ENCODE peak calls at places on chromosomes 2 and 18, in four cellular contexts. One of them, this sample, is unnamed.

GRCh38 chr2:218886461-218886947 is 5.9 kb downstream of the WNT10A start:
- DNase-seq in HepG2: no peak
- DNase-seq in suprapubic skin: no peak
- DNase-seq in transverse colon: peak; percentile 74
- DNase-seq in this sample: no peak

GRCh38 chr2:229980440-229981184 is 58.3 kb downstream of the FBXO36 start:
- DNase-seq in HepG2: no peak
- DNase-seq in suprapubic skin: no peak
- DNase-seq in transverse colon: peak; percentile 25
- DNase-seq in this sample: no peak

GRCh38 chr2:151282401-151282800 is 7.1 kb downstream of the NMI start:
- DNase-seq in HepG2: no peak
- DNase-seq in suprapubic skin: no peak
- DNase-seq in transverse colon: no peak
- DNase-seq in this sample: no peak

GRCh38 chr2:43051316-43051715 is 175.1 kb downstream of the ZFP36L2 start:
- DNase-seq in HepG2: no peak
- DNase-seq in suprapubic skin: no peak
- DNase-seq in transverse colon: peak; percentile 48
- DNase-seq in this sample: no peak

GRCh38 chr18:36993068-36993467 is 164.1 kb downstream of the KIAA1328 start:
- DNase-seq in HepG2: no peak
- DNase-seq in suprapubic skin: no peak
- DNase-seq in transverse colon: no peak
- DNase-seq in this sample: no peak

GRCh38 chr18:77063256-77063655 is 69.3 kb downstream of the MBP start:
- DNase-seq in HepG2: no peak
- DNase-seq in suprapubic skin: no peak
- DNase-seq in transverse colon: peak; percentile 69
- DNase-seq in this sample: no peak

GRCh38 chr18:32422978-32423740 is 47.5 kb downstream of the GAREM1 start:
- DNase-seq in HepG2: no peak
- DNase-seq in suprapubic skin: no peak
- DNase-seq in transverse colon: no peak
- DNase-seq in this sample: no peak

GRCh38 chr18:78639597-78639950 is 340.0 kb upstream of the SALL3 start:
- DNase-seq in HepG2: no peak
- DNase-seq in suprapubic skin: no peak
- DNase-seq in transverse colon: no peak
- DNase-seq in this sample: no peak

GRCh38 chr18:37608876-37609275 is 43.3 kb upstream of the CELF4 start:
- DNase-seq in HepG2: no peak
- DNase-seq in suprapubic skin: no peak
- DNase-seq in transverse colon: no peak
- DNase-seq in this sample: no peak

GRCh38 chr2:186486651-186487647 is 889 bp downstream of the ZC3H15 start:
- DNase-seq in HepG2: peak; percentile 27
- DNase-seq in suprapubic skin: no peak
- DNase-seq in transverse colon: no peak
- DNase-seq in this sample: no peak

GRCh38 chr2:55985406-55985805 is 61.8 kb upstream of the EFEMP1 start:
- DNase-seq in HepG2: no peak
- DNase-seq in suprapubic skin: no peak
- DNase-seq in transverse colon: no peak
- DNase-seq in this sample: no peak

GRCh38 chr2:241112592-241112991 is 10.5 kb upstream of the MTERF4 start:
- DNase-seq in HepG2: no peak
- DNase-seq in suprapubic skin: peak; percentile 38
- DNase-seq in transverse colon: no peak
- DNase-seq in this sample: no peak

GRCh38 chr18:69935319-69936190 is 12.1 kb downstream of the CD226 start:
- DNase-seq in HepG2: peak; percentile 89
- DNase-seq in suprapubic skin: no peak
- DNase-seq in transverse colon: peak; percentile 51
- DNase-seq in this sample: no peak

GRCh38 chr18:33906046-33906445 is 318.7 kb downstream of the NOL4 start:
- DNase-seq in HepG2: no peak
- DNase-seq in suprapubic skin: no peak
- DNase-seq in transverse colon: no peak
- DNase-seq in this sample: no peak

GRCh38 chr18:24933345-24933744 is 418.6 kb downstream of the ZNF521 start:
- DNase-seq in HepG2: no peak
- DNase-seq in suprapubic skin: no peak
- DNase-seq in transverse colon: no peak
- DNase-seq in this sample: no peak

GRCh38 chr2:204453730-204454167 is 91.5 kb upstream of the PARD3B start:
- DNase-seq in HepG2: no peak
- DNase-seq in suprapubic skin: no peak
- DNase-seq in transverse colon: peak; percentile 47
- DNase-seq in this sample: no peak
- H3K27ac ChIP-seq in HepG2: no peak overlapping the region
- H3K27ac ChIP-seq in suprapubic skin: peak overlapping the region; percentile 29
- H3K27ac ChIP-seq in transverse colon: peak overlapping the region; percentile 72
- H3K27ac ChIP-seq in this sample: peak overlapping the region; percentile 44

DNA sequence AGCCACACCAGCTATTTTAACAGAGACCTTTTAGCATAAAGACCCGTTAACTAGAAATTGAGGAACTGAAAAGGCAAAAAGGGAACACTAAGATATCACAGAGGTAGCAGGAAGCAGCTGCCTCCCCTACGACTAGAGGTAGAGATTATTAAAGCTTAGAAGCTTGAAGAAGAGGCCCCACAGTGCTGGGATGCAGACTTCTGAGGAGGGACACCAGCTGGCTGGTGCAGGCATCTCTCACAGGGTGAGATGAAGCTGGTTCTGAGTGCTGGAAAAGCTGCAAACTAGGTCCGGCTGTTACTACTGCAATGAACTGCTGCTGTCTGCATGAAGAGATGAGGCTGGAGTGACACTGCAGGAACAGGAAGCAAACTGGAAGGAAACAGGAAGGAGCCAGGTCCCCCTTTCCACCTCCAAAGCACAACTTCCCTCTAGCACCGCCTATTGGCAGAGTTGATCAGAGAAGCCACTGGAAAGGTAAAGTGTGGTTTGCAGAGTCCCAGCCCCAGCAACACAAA is 61.2 kb upstream of the MRPS9 start:
- DNase-seq in HepG2: peak; percentile 33
- DNase-seq in suprapubic skin: no peak
- DNase-seq in transverse colon: peak; percentile 14
- DNase-seq in this sample: no peak
- TF ChIP-seq POLR2AphosphoS5 in HepG2: no peak
- TF ChIP-seq POLR2AphosphoS5 in suprapubic skin: no peak
- TF ChIP-seq POLR2AphosphoS5 in transverse colon: no peak
- TF ChIP-seq POLR2AphosphoS5 in this sample: no peak

GRCh38 chr2:111120253-111121027 is at the start of gene BCL2L11:
- DNase-seq in HepG2: peak; percentile 89
- DNase-seq in suprapubic skin: peak; percentile 94
- DNase-seq in transverse colon: peak; percentile 96
- DNase-seq in this sample: peak; percentile 93
- H3K27ac ChIP-seq in HepG2: peak within 1 kb of the TSS; percentile 82
- H3K27ac ChIP-seq in suprapubic skin: peak within 1 kb of the TSS; percentile 89
- H3K27ac ChIP-seq in transverse colon: peak within 1 kb of the TSS; percentile 90
- H3K27ac ChIP-seq in this sample: peak within 1 kb of the TSS; percentile 79

GRCh38 chr18:61833387-61833786 is 59.4 kb downstream of the RNF152 start:
- DNase-seq in HepG2: no peak
- DNase-seq in suprapubic skin: no peak
- DNase-seq in transverse colon: no peak
- DNase-seq in this sample: no peak
- TF ChIP-seq POLR2AphosphoS5 in HepG2: no peak
- TF ChIP-seq POLR2AphosphoS5 in suprapubic skin: no peak
- TF ChIP-seq POLR2AphosphoS5 in transverse colon: no peak
- TF ChIP-seq POLR2AphosphoS5 in this sample: no peak

DNA sequence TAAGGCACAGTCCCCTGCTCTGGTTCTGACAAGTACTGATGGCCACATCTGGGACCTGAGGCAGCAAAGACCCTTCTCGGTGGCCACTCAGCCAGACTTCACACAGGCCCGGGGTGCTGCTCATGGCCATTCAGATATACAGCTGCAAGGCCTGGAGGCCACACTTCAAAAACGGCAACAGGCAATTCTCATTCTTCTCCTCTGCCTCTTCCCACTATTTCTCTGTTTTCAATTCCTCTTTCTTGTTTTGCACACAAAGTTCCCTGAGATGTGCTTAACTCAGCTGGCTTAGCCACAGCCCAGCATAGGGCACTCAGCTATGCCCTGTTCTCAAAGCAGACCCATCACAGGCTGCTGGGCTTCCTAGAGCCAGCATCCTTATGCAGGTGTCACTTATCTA is 29.9 kb downstream of the PTPN18 start:
- DNase-seq in HepG2: no peak
- DNase-seq in suprapubic skin: no peak
- DNase-seq in transverse colon: no peak
- DNase-seq in this sample: no peak
- H3K27ac ChIP-seq in HepG2: no peak overlapping the region
- H3K27ac ChIP-seq in suprapubic skin: peak overlapping the region; percentile 15
- H3K27ac ChIP-seq in transverse colon: peak overlapping the region; percentile 21
- H3K27ac ChIP-seq in this sample: no peak overlapping the region

DNA sequence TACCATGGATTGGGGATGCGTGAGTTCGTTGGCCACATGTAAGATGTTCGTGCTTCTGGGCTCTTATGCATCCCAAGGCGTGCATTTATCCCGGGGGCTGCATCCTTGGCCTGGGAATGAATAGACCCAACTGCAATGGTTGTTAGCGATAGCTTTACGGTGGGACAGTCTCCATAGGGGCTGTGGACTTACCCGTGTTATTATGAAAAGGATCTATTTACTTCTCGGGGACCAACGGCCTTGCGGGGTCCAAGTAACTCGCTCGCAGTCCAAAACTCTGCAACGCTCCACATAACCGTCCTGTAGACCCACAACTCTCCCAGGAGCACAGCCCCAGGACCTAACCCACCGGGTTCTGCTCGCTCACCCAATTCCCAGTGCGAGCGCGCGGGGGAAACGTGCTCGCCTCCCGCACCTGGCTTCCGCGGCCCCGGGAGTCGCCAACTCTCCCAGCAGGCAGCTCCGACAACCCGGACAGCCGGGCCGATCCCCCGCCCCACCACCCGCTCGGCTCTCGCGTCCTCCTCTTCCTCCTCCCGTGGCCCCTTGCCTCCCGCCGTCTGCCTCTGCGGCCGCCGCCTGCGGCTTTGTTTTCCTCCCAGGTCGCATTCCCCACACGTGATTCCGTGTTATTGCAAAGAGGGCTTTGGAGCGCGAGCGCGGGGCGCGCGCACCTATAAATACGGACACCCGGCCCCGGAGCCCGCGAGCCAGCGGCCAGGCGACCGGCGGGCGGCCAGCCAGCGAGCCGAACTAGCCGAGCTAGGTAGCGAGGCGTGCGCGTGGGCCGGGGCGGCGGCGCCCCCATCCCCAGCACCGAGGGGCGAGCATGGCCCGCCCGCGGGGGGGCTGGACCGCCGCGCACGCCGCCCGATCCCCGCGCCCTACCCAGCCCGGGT is at the start of gene CABLES1:
- DNase-seq in HepG2: peak; percentile 74
- DNase-seq in suprapubic skin: peak; percentile 84
- DNase-seq in transverse colon: peak; percentile 56
- DNase-seq in this sample: no peak
- TF ChIP-seq POLR2AphosphoS5 in HepG2: peak; percentile 37
- TF ChIP-seq POLR2AphosphoS5 in suprapubic skin: no peak
- TF ChIP-seq POLR2AphosphoS5 in transverse colon: peak; percentile 40
- TF ChIP-seq POLR2AphosphoS5 in this sample: peak; percentile 76

DNA sequence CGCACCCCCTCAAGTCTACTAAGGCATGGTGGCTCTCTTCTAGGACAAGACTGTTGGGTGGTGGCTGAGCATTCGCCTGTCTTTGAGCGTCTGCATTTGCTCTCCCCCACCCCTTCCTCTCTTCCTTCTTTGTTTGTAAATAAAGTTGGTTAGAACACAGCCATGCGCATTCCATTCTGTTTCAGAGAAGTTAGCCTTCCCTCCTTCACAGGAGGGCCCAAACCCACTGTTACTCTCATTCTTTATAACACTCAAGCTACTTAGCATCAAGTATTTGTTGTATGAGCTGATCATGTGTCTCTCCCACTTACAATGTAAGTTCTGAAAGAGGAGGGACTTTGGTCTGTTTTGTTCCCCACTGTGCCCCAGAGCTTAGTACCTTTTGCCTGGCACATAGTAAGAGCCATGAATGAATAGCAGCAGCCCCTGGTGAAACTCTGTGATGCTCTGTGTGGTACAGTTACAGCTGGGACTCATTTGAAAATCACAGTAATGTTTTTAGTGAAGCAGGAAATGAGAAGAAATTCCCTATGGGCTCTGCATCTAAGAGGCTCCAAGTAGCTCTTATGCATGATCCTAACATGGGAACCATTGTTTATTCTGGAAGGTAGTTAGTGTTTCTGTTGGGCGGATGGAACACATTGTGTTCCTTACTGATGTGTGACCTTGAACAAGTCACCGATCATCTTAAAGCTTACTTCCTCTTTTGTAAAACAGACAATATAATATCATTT is 7.7 kb downstream of the MGAT5 start:
- DNase-seq in HepG2: no peak
- DNase-seq in suprapubic skin: no peak
- DNase-seq in transverse colon: no peak
- DNase-seq in this sample: no peak
- H3K27ac ChIP-seq in HepG2: no peak overlapping the region
- H3K27ac ChIP-seq in suprapubic skin: no peak overlapping the region
- H3K27ac ChIP-seq in transverse colon: peak overlapping the region; percentile 21
- H3K27ac ChIP-seq in this sample: no peak overlapping the region

DNA sequence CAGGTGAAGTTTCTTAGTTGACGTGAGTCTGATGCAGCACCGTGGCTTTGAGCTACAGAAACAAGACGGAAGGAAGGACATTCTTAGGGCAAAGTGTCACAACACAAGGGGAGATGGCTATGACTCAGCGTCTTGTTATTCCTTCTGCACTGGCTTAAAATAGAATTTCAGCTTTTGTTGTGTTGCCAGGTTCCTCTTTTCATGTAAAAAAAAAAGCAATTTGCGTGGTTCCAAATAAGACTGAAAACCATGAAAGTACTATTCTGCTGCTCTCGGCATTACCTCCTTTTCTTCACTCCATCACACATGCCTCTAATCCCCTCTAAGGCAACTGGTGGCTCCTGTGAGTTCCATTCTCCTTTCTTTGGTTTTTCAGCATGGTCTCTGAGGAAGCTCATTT is 150.1 kb downstream of the ANTXR1 start:
- DNase-seq in HepG2: no peak
- DNase-seq in suprapubic skin: no peak
- DNase-seq in transverse colon: no peak
- DNase-seq in this sample: no peak
- TF ChIP-seq POLR2AphosphoS5 in HepG2: no peak
- TF ChIP-seq POLR2AphosphoS5 in suprapubic skin: no peak
- TF ChIP-seq POLR2AphosphoS5 in transverse colon: peak; percentile 42
- TF ChIP-seq POLR2AphosphoS5 in this sample: peak; percentile 78

GRCh38 chr2:173354073-173354600 is 535 bp upstream of the CDCA7 start:
- DNase-seq in HepG2: peak; percentile 27
- DNase-seq in suprapubic skin: no peak
- DNase-seq in transverse colon: no peak
- DNase-seq in this sample: no peak

GRCh38 chr2:173355132-173355865 is 627 bp downstream of the CDCA7 start:
- DNase-seq in HepG2: peak; percentile 18
- DNase-seq in suprapubic skin: no peak
- DNase-seq in transverse colon: peak; percentile 47
- DNase-seq in this sample: no peak

GRCh38 chr2:173354601-173355131 is at the start of gene CDCA7:
- DNase-seq in HepG2: peak; percentile 64
- DNase-seq in suprapubic skin: peak; percentile 81
- DNase-seq in transverse colon: peak; percentile 76
- DNase-seq in this sample: no peak

GRCh38 chr2:173355866-173356508 is 1.3 kb downstream of the CDCA7 start:
- DNase-seq in HepG2: peak; percentile 73
- DNase-seq in suprapubic skin: no peak
- DNase-seq in transverse colon: peak; percentile 19
- DNase-seq in this sample: no peak

GRCh38 chr2:173353556-173353955 is 1.1 kb upstream of the CDCA7 start:
- DNase-seq in HepG2: no peak
- DNase-seq in suprapubic skin: no peak
- DNase-seq in transverse colon: no peak
- DNase-seq in this sample: no peak
- H3K27ac ChIP-seq in HepG2: no peak overlapping the region
- H3K27ac ChIP-seq in suprapubic skin: no peak overlapping the region
- H3K27ac ChIP-seq in transverse colon: peak overlapping the region; percentile 85
- H3K27ac ChIP-seq in this sample: no peak overlapping the region

This sample was measured in vagina.